ENCODE peak calls at places on chromosomes 6 and 20, in seven cellular contexts. Z is NCI-H1105; D is RCC 7860; Q is right cardiac atrium; O is stimulated activated CD4-positive, alpha-beta T cell treated with anti-CD3 and anti-CD28 coated beads, Interleukin-15, amount 100 ng/mL, for 1 hour; U is activated CD8-positive, alpha-beta memory T cell treated with anti-CD3 and anti-CD28 coated beads for 1 hour; X is Ammon's horn. J is an unnamed sample.

GRCh38 chr6:99353126-99353525 is 3.7 kb upstream of the FAXC start:
- DNase-seq in Z (no peak), D (no peak), Q (no peak), O (no peak), U (no peak), X (no peak), J (no peak)

GRCh38 chr6:144582939-144583613 is 297.9 kb downstream of the UTRN start:
- DNase-seq in Z (peak), D (no peak), Q (peak), O (no peak), U (no peak), X (peak), J (no peak)

GRCh38 chr20:37095609-37096414 is at the start of gene RBL1:
- DNase-seq in Z (peak), D (peak), Q (peak), O (peak), U (peak), X (peak), J (peak)

GRCh38 chr6:83117802-83118201 is 50.3 kb downstream of the DOP1A start:
- DNase-seq in Z (no peak), D (no peak), Q (no peak), O (no peak), U (no peak), X (no peak), J (no peak)

GRCh38 chr6:146546440-146546839 is 2.8 kb downstream of the RAB32 start:
- DNase-seq in Z (no peak), D (peak), Q (no peak), O (no peak), U (no peak), X (no peak), J (no peak)

GRCh38 chr6:165106261-165106660 is 203.1 kb downstream of the C6orf118 start:
- DNase-seq in Z (no peak), D (no peak), Q (no peak), O (no peak), U (no peak), X (no peak), J (no peak)

GRCh38 chr6:163731215-163732013 is 316.9 kb downstream of the QKI start:
- DNase-seq in Z (no peak), D (no peak), Q (no peak), O (no peak), U (no peak), X (no peak), J (no peak)

GRCh38 chr20:15528386-15529111 is 1044.7 kb downstream of the KIF16B start:
- DNase-seq in Z (no peak), D (no peak), Q (no peak), O (no peak), U (no peak), X (no peak), J (no peak)

GRCh38 chr6:135030532-135031178 is 24.0 kb downstream of the HBS1L start:
- DNase-seq in Z (no peak), D (no peak), Q (no peak), O (no peak), U (no peak), X (no peak), J (no peak)

GRCh38 chr20:47925603-47926002 is 140.3 kb upstream of the SULF2 start:
- DNase-seq in Z (no peak), D (no peak), Q (no peak), O (no peak), U (no peak), X (no peak), J (no peak)

GRCh38 chr6:71291991-71292390 is 3.4 kb downstream of the OGFRL1 start:
- DNase-seq in Z (no peak), D (no peak), Q (no peak), O (no peak), U (no peak), X (no peak), J (no peak)

GRCh38 chr20:1094706-1095220 is 23.6 kb upstream of the PSMF1 start:
- DNase-seq in Z (no peak), D (no peak), Q (no peak), O (no peak), U (no peak), X (no peak), J (no peak)

GRCh38 chr20:5928831-5929715 is 21.3 kb downstream of the TRMT6 start:
- DNase-seq in Z (no peak), D (no peak), Q (no peak), O (no peak), U (no peak), X (no peak), J (no peak)

GRCh38 chr6:78505178-78505577 is 362.2 kb upstream of the IRAK1BP1 start:
- DNase-seq in Z (no peak), D (no peak), Q (no peak), O (no peak), U (no peak), X (no peak), J (no peak)

GRCh38 chr6:167141667-167142432 is 15.9 kb downstream of the GPR31 start:
- DNase-seq in Z (peak), D (no peak), Q (peak), O (peak), U (peak), X (peak), J (peak)

GRCh38 chr6:43355862-43356590 is 13.4 kb downstream of the ZNF318 start:
- DNase-seq in Z (no peak), D (no peak), Q (no peak), O (no peak), U (no peak), X (peak), J (peak)

GRCh38 chr20:64077094-64077493 is 2.2 kb downstream of the RGS19 start:
- DNase-seq in Z (no peak), D (no peak), Q (peak), O (no peak), U (no peak), X (no peak), J (no peak)

GRCh38 chr6:82954937-82955577 is 110.6 kb downstream of the UBE3D start:
- DNase-seq in Z (no peak), D (peak), Q (no peak), O (no peak), U (no peak), X (no peak), J (no peak)

GRCh38 chr6:145633981-145634627 is 101.2 kb downstream of the EPM2A start:
- DNase-seq in Z (peak), D (peak), Q (peak), O (peak), U (peak), X (peak), J (peak)

GRCh38 chr20:38727602-38728236 is 3.4 kb downstream of the SLC32A1 start:
- DNase-seq in Z (no peak), D (no peak), Q (no peak), O (no peak), U (no peak), X (no peak), J (no peak)

GRCh38 chr20:39623584-39624234 is 661.6 kb downstream of the DHX35 start:
- DNase-seq in Z (no peak), D (no peak), Q (no peak), O (no peak), U (no peak), X (no peak), J (no peak)

GRCh38 chr6:75377386-75377785 is 92.8 kb upstream of the TMEM30A start:
- DNase-seq in Z (peak), D (no peak), Q (no peak), O (no peak), U (no peak), X (no peak), J (no peak)

GRCh38 chr20:21704408-21705385 is 767 bp upstream of the PAX1 start:
- DNase-seq in Z (no peak), D (no peak), Q (no peak), O (no peak), U (no peak), X (no peak), J (no peak)

GRCh38 chr20:5688431-5688972 is 61.7 kb upstream of the SHLD1 start:
- DNase-seq in Z (no peak), D (no peak), Q (peak), O (no peak), U (no peak), X (peak), J (no peak)

GRCh38 chr6:8195040-8195713 is 92.8 kb upstream of the EEF1E1 start:
- DNase-seq in Z (no peak), D (no peak), Q (no peak), O (no peak), U (no peak), X (no peak), J (peak)

GRCh38 chr6:32785781-32786533 is 22.6 kb upstream of the HLA-DQB2 start:
- DNase-seq in Z (peak), D (peak), Q (no peak), O (no peak), U (no peak), X (peak), J (peak)

GRCh38 chr6:142570221-142570671 is 268.4 kb downstream of the ADGRG6 start:
- DNase-seq in Z (no peak), D (peak), Q (no peak), O (no peak), U (no peak), X (no peak), J (no peak)

GRCh38 chr6:6660339-6661045 is 72.0 kb downstream of the LY86 start:
- DNase-seq in Z (no peak), D (no peak), Q (no peak), O (no peak), U (no peak), X (no peak), J (no peak)

GRCh38 chr6:17103715-17104114 is 1.9 kb downstream of the STMND1 start:
- DNase-seq in Z (no peak), D (no peak), Q (no peak), O (no peak), U (no peak), X (no peak), J (no peak)

GRCh38 chr20:1331801-1332453 is 3.0 kb upstream of the SDCBP2 start:
- DNase-seq in Z (no peak), D (no peak), Q (no peak), O (no peak), U (no peak), X (no peak), J (no peak)

GRCh38 chr6:116596815-116597214 is 19.5 kb upstream of the RSPH4A start:
- DNase-seq in Z (no peak), D (no peak), Q (no peak), O (no peak), U (no peak), X (no peak), J (no peak)

GRCh38 chr6:25670793-25671513 is 18.9 kb downstream of the SCGN start:
- DNase-seq in Z (no peak), D (no peak), Q (no peak), O (no peak), U (no peak), X (no peak), J (no peak)

GRCh38 chr6:45633272-45633908 is 255.7 kb upstream of the SUPT3H start:
- DNase-seq in Z (no peak), D (no peak), Q (no peak), O (no peak), U (no peak), X (no peak), J (no peak)

GRCh38 chr6:124011180-124011579 is 207.5 kb downstream of the NKAIN2 start:
- DNase-seq in Z (no peak), D (no peak), Q (no peak), O (no peak), U (no peak), X (no peak), J (no peak)

GRCh38 chr6:44485601-44486000 is 98.1 kb downstream of the CDC5L start:
- DNase-seq in Z (no peak), D (no peak), Q (no peak), O (no peak), U (no peak), X (no peak), J (no peak)

GRCh38 chr20:56689318-56689717 is 60.2 kb downstream of the TFAP2C start:
- DNase-seq in Z (no peak), D (no peak), Q (no peak), O (no peak), U (no peak), X (no peak), J (no peak)

GRCh38 chr20:43415661-43416430 is 41.9 kb upstream of the SRSF6 start:
- DNase-seq in Z (no peak), D (no peak), Q (no peak), O (no peak), U (no peak), X (no peak), J (no peak)

GRCh38 chr6:68628156-68628555 is 6.9 kb upstream of the ADGRB3 start:
- DNase-seq in Z (no peak), D (no peak), Q (no peak), O (no peak), U (no peak), X (no peak), J (no peak)

GRCh38 chr20:47187450-47188195 is 168.9 kb downstream of the ZMYND8 start:
- DNase-seq in Z (no peak), D (no peak), Q (no peak), O (no peak), U (no peak), X (no peak), J (no peak)

GRCh38 chr20:45070932-45071632 is 29.8 kb downstream of the KCNS1 start:
- DNase-seq in Z (no peak), D (no peak), Q (no peak), O (no peak), U (no peak), X (no peak), J (no peak)